ENCODE peak calls at places on chromosomes 5 and 9, in seven cellular contexts. C, Q, F, D, U, E and H are unnamed samples.
A peak's percentile ranks its signal among the peaks of the same experiment; 100 is the strongest.

GRCh38 chr9:20945269-20945668 is 86.2 kb downstream of the HACD4 start:
- DNase-seq in F (no peak), E (no peak), Q (no peak), D (no peak), C (no peak), U (no peak), H (no peak)

GRCh38 chr9:698276-698675 is 143.2 kb upstream of the DMRT1 start:
- DNase-seq in D (no peak), U (peak; percentile 68), Q (no peak), E (no peak), C (no peak), F (no peak), H (no peak)

GRCh38 chr9:104868687-104869404 is 59.1 kb downstream of the ABCA1 start:
- DNase-seq in E (no peak), Q (peak; percentile 84), C (peak; percentile 67), U (peak; percentile 91), D (peak; percentile 27), F (peak; percentile 69), H (peak; percentile 25)

GRCh38 chr9:128286435-128286834 is 10.4 kb downstream of the SWI5 start:
- DNase-seq in D (no peak), F (no peak), U (peak; percentile 71), Q (no peak), C (peak; percentile 52), E (no peak), H (no peak)

GRCh38 chr9:117074782-117075510 is 339.9 kb downstream of the ASTN2 start:
- DNase-seq in E (no peak), F (no peak), C (no peak), D (no peak), Q (no peak), U (no peak), H (no peak)

GRCh38 chr9:137302176-137303030 is at the start of gene NRARP:
- DNase-seq in F (peak; percentile 86), Q (peak; percentile 82), E (peak; percentile 64), D (peak; percentile 94), U (peak; percentile 64), C (peak; percentile 94), H (peak; percentile 94)

GRCh38 chr5:3092664-3093063 is 341.2 kb upstream of the IRX2 start:
- DNase-seq in D (no peak), F (no peak), U (no peak), C (no peak), Q (no peak), E (no peak), H (no peak)

GRCh38 chr5:50564079-50564478 is 102.4 kb upstream of the PARP8 start:
- DNase-seq in C (no peak), U (no peak), Q (no peak), F (no peak), E (no peak), D (no peak), H (no peak)

GRCh38 chr5:57338068-57338848 is 144.4 kb downstream of the ACTBL2 start:
- DNase-seq in F (no peak), C (no peak), U (no peak), E (no peak), D (peak; percentile 37), Q (no peak), H (no peak)

GRCh38 chr5:98570661-98571181 is 202.7 kb upstream of the RGMB start:
- DNase-seq in Q (no peak), C (no peak), E (no peak), D (no peak), F (no peak), U (peak; percentile 84), H (no peak)

GRCh38 chr9:89718176-89718575 is 113.4 kb downstream of the GADD45G start:
- DNase-seq in E (no peak), F (no peak), D (no peak), Q (no peak), U (no peak), C (no peak), H (no peak)

GRCh38 chr9:125513634-125514413 is 193.2 kb downstream of the MAPKAP1 start:
- DNase-seq in D (no peak), U (peak; percentile 81), F (peak; percentile 58), E (no peak), C (peak; percentile 29), Q (peak; percentile 45), H (peak; percentile 40)
- TF ChIP-seq CTCF in D (no peak), U (no peak), F (no peak), E (no peak), C (no peak), Q (no peak), H (no peak)

DNA sequence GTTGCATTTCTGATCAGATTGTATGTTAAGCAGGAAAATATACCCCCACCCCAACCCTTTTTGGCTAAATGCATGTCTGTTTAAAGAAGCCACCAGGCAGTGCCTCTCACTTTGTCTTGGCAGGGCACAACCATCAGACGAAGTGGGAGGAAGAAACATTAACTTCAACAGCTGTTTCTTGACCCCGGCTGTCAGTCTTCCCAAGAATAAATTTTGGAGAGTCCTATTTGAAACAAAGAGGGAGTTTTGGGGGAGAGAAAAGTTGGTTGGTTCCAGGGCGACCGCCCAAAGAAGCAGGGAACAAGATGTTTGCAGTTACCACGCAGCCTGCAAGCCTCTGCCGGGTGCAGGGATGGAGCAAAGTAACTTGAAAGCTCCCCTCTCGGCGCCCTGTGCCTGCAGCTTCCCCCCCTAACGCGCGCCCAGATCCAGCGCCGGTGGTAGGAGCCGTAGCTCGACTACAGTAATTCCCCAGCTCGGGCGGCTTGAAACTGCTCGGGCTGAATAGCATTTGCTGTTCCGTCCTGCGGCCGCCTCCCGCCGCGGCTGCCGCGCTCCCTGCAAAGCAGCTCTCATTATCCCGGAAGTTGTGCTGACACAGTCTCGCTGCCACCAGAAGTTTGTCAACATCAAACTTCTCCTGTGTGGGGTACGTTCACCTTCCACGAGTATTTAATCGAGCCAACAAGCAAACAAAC is 100.7 kb upstream of the SSBP2 start:
- DNase-seq in D (peak; percentile 83), Q (peak; percentile 97), F (peak; percentile 95), E (peak; percentile 62), U (peak; percentile 94), C (peak; percentile 97), H (peak; percentile 94)
- TF ChIP-seq POLR2A in D (peak; percentile 69), Q (no peak), F (peak; percentile 44), E (peak; percentile 52), U (no peak), C (no peak), H (peak; percentile 29)

DNA sequence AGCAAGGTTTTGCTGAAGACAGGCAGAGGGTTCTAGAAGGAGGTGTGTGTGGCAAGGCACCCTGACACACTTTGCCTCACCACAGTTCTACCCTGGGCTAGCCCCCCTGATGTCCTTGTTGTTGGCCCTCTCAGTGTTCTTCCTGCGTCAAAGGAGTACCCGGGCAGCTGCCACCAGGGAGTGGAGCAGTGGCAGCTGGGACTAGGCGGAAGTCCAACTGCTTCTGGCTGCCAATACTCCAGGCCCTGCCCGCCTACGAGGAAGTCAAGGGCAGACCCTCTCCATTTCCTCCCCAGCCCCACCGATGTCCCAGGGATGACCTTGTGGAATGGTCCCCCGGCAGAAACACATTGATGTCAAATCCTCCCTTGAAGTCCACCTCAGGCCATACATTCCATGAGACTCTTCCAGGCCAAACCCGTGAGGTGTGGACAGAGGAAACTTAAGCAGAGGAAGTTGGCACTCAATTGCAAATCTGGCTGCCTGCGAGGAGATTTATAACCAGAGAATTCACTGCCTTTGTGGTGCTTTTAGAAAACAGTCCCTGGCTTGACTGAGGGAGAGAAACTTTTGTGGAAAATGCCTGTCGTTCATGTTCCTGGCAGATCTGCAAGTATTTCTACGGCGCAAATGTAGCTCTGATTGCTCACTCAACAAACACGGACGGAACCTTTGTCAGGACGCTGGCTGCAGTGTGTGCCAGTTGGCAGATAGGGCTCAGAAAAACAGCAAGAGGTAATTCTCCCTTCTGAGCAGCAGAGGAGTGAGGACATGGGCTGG is 339.7 kb downstream of the RAB3C start:
- DNase-seq in D (no peak), Q (no peak), C (peak; percentile 54), U (peak; percentile 6), F (no peak), E (no peak), H (peak; percentile 88)
- TF ChIP-seq CTCF in D (no peak), Q (no peak), C (no peak), U (no peak), F (no peak), E (no peak), H (no peak)

GRCh38 chr9:93576296-93577044 is at the start of gene PHF2:
- DNase-seq in D (peak; percentile 86), Q (no peak), C (no peak), U (no peak), E (no peak), F (no peak), H (no peak)
- TF ChIP-seq POLR2A in D (no peak), Q (no peak), C (no peak), U (no peak), E (no peak), F (no peak), H (no peak)

GRCh38 chr5:37723147-37723961 is 116.5 kb downstream of the GDNF start:
- DNase-seq in U (no peak), E (no peak), C (no peak), Q (no peak), F (no peak), D (peak; percentile 55), H (no peak)
- TF ChIP-seq CTCF in U (peak; percentile 39), E (no peak), C (no peak), Q (no peak), F (peak; percentile 17), D (peak; percentile 66), H (no peak)

DNA sequence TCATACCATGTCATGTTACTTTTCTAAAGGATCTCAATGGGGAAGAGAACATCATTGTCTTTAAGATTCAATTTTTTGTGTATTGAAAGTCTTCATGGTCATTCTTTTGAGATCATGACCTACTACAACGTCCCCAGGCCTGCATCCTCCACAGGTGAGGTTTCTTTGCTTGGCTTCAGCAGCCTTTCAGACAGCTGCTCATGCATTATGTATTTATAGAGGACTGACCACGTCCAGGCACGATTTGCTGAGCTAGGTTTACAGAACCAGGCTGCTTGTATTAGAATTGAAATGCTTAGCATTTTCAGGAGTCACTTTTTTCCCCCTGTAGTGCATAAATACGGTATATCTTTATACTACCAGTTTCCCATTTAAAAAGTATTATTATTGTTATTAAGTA is 70.4 kb downstream of the LIX1 start:
- DNase-seq in D (no peak), U (no peak), Q (no peak), C (no peak), E (no peak), F (no peak), H (no peak)
- TF ChIP-seq POLR2A in D (no peak), U (no peak), Q (no peak), C (no peak), E (no peak), F (no peak), H (no peak)

GRCh38 chr9:77779010-77779409 is 130.9 kb upstream of the GNA14 start:
- DNase-seq in Q (no peak), E (no peak), F (no peak), U (no peak), C (no peak), D (no peak), H (no peak)
- TF ChIP-seq CTCF in Q (no peak), E (no peak), F (no peak), U (no peak), C (no peak), D (no peak), H (no peak)

DNA sequence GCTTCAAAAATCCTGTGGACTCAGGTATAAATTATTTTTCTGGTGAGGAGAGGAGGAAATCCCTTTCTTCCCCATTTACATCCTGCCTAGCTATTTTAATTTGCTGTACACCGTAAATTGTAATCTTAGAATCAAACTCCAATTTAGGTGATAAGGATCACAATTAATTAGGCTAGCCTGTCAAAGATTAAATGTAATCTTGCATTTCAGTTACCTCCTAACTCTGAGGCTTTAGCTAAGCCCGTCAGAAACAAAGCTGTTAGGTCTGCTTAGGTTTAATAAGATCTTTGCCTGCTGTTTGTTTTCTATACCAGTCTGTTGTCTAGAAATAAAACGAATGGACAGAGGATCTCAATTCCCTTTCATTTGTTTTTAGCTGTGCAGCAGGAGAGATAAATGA is 51.5 kb downstream of the PIK3R1 start:
- DNase-seq in D (no peak), U (no peak), E (no peak), C (no peak), F (no peak), Q (no peak), H (no peak)
- TF ChIP-seq POLR2A in D (no peak), U (no peak), E (no peak), C (no peak), F (no peak), Q (no peak), H (no peak)